ENCODE peak calls at places on chromosomes 6 and 20, in five cellular contexts. One of them, this sample, is unnamed.

GRCh38 chr20:61057313-61058171 is 194.5 kb upstream of the CDH4 start:
- DNase-seq in kidney tubule cell: no peak
- DNase-seq in brain microvascular endothelial cell: no peak
- DNase-seq in NCI-H187 treated with DMSO at 0.1 percent for 48 hours: no peak
- DNase-seq in fibroblast of lung: no peak
- DNase-seq in this sample: no peak

GRCh38 chr20:60782959-60783625 is 469.0 kb upstream of the CDH4 start:
- DNase-seq in brain microvascular endothelial cell: no peak
- DNase-seq in fibroblast of lung: no peak
- DNase-seq in kidney tubule cell: no peak
- DNase-seq in NCI-H187 treated with DMSO at 0.1 percent for 48 hours: no peak
- DNase-seq in this sample: no peak

GRCh38 chr20:25275813-25276532 is 28.1 kb downstream of the PYGB start:
- DNase-seq in brain microvascular endothelial cell: no peak
- DNase-seq in kidney tubule cell: no peak
- DNase-seq in fibroblast of lung: no peak
- DNase-seq in NCI-H187 treated with DMSO at 0.1 percent for 48 hours: no peak
- DNase-seq in this sample: no peak

GRCh38 chr6:129544892-129545612 is 164.9 kb downstream of the ARHGAP18 start:
- DNase-seq in kidney tubule cell: no peak
- DNase-seq in NCI-H187 treated with DMSO at 0.1 percent for 48 hours: no peak
- DNase-seq in fibroblast of lung: no peak
- DNase-seq in brain microvascular endothelial cell: peak
- DNase-seq in this sample: no peak

GRCh38 chr6:30725713-30726505 is 5.8 kb downstream of the TUBB start:
- DNase-seq in kidney tubule cell: peak
- DNase-seq in fibroblast of lung: peak
- DNase-seq in NCI-H187 treated with DMSO at 0.1 percent for 48 hours: no peak
- DNase-seq in brain microvascular endothelial cell: no peak
- DNase-seq in this sample: no peak

GRCh38 chr20:15561707-15562106 is 1011.5 kb downstream of the KIF16B start:
- DNase-seq in NCI-H187 treated with DMSO at 0.1 percent for 48 hours: no peak
- DNase-seq in fibroblast of lung: no peak
- DNase-seq in kidney tubule cell: no peak
- DNase-seq in brain microvascular endothelial cell: no peak
- DNase-seq in this sample: no peak

GRCh38 chr6:92748131-92748530 is 671.2 kb downstream of the EPHA7 start:
- DNase-seq in kidney tubule cell: no peak
- DNase-seq in brain microvascular endothelial cell: no peak
- DNase-seq in fibroblast of lung: peak
- DNase-seq in NCI-H187 treated with DMSO at 0.1 percent for 48 hours: no peak
- DNase-seq in this sample: no peak

GRCh38 chr6:106702451-106703110 is 73.2 kb downstream of the QRSL1 start:
- DNase-seq in NCI-H187 treated with DMSO at 0.1 percent for 48 hours: peak
- DNase-seq in kidney tubule cell: peak
- DNase-seq in brain microvascular endothelial cell: no peak
- DNase-seq in fibroblast of lung: no peak
- DNase-seq in this sample: peak

GRCh38 chr6:170444811-170445211 is 108.3 kb downstream of the PSMB1 start:
- DNase-seq in fibroblast of lung: no peak
- DNase-seq in kidney tubule cell: no peak
- DNase-seq in brain microvascular endothelial cell: no peak
- DNase-seq in NCI-H187 treated with DMSO at 0.1 percent for 48 hours: no peak
- DNase-seq in this sample: no peak

GRCh38 chr6:44561062-44561591 is 173.6 kb downstream of the CDC5L start:
- DNase-seq in brain microvascular endothelial cell: no peak
- DNase-seq in kidney tubule cell: no peak
- DNase-seq in NCI-H187 treated with DMSO at 0.1 percent for 48 hours: no peak
- DNase-seq in fibroblast of lung: no peak
- DNase-seq in this sample: no peak

GRCh38 chr6:44631968-44632367 is 244.5 kb downstream of the CDC5L start:
- DNase-seq in NCI-H187 treated with DMSO at 0.1 percent for 48 hours: no peak
- DNase-seq in fibroblast of lung: peak
- DNase-seq in kidney tubule cell: no peak
- DNase-seq in brain microvascular endothelial cell: no peak
- DNase-seq in this sample: no peak

GRCh38 chr20:31872406-31872805 is 2.0 kb downstream of the TTLL9 start:
- DNase-seq in kidney tubule cell: no peak
- DNase-seq in fibroblast of lung: no peak
- DNase-seq in NCI-H187 treated with DMSO at 0.1 percent for 48 hours: no peak
- DNase-seq in brain microvascular endothelial cell: no peak
- DNase-seq in this sample: no peak

GRCh38 chr6:88813045-88813444 is 150.4 kb downstream of the RNGTT start:
- DNase-seq in NCI-H187 treated with DMSO at 0.1 percent for 48 hours: peak
- DNase-seq in brain microvascular endothelial cell: no peak
- DNase-seq in kidney tubule cell: peak
- DNase-seq in fibroblast of lung: no peak
- DNase-seq in this sample: no peak

GRCh38 chr20:17645546-17646208 is 36.4 kb downstream of the RRBP1 start:
- DNase-seq in kidney tubule cell: no peak
- DNase-seq in NCI-H187 treated with DMSO at 0.1 percent for 48 hours: no peak
- DNase-seq in fibroblast of lung: no peak
- DNase-seq in brain microvascular endothelial cell: no peak
- DNase-seq in this sample: no peak

GRCh38 chr6:28941681-28942448 is 18.1 kb upstream of the TRIM27 start:
- DNase-seq in kidney tubule cell: no peak
- DNase-seq in fibroblast of lung: no peak
- DNase-seq in NCI-H187 treated with DMSO at 0.1 percent for 48 hours: no peak
- DNase-seq in brain microvascular endothelial cell: no peak
- DNase-seq in this sample: no peak

GRCh38 chr20:38225240-38225899 is 35.2 kb downstream of the KIAA1755 start:
- DNase-seq in fibroblast of lung: no peak
- DNase-seq in NCI-H187 treated with DMSO at 0.1 percent for 48 hours: no peak
- DNase-seq in kidney tubule cell: no peak
- DNase-seq in brain microvascular endothelial cell: no peak
- DNase-seq in this sample: no peak